ENCODE peak calls at places on chromosomes 7 and 10, in nine cellular contexts. Z, W, G, U, N, S, A, R and D are unnamed samples.

GRCh38 chr10:101266396-101267298 is 37.4 kb upstream of the LBX1 start:
- DNase-seq in Z (no peak), W (no peak), A (no peak), U (no peak), S (no peak), G (no peak), R (no peak), N (no peak), D (no peak)

GRCh38 chr10:13949844-13950542 is 363.2 kb downstream of the PRPF18 start:
- DNase-seq in N (no peak), W (no peak), R (no peak), G (no peak), A (no peak), U (no peak), S (peak), Z (no peak), D (no peak)

GRCh38 chr10:114638874-114639625 is 19.0 kb downstream of the ABLIM1 start:
- DNase-seq in A (no peak), R (no peak), G (no peak), S (peak), W (no peak), N (no peak), U (no peak), Z (no peak), D (no peak)

GRCh38 chr7:117169907-117170306 is 153.0 kb downstream of the WNT2 start:
- DNase-seq in N (no peak), U (no peak), W (peak), S (no peak), A (no peak), G (no peak), Z (no peak), R (no peak), D (no peak)

GRCh38 chr10:27072436-27073114 is 27.7 kb downstream of the ANKRD26 start:
- DNase-seq in G (no peak), Z (no peak), N (no peak), U (no peak), A (no peak), R (no peak), S (no peak), W (no peak), D (no peak)

GRCh38 chr7:107564553-107565298 is 955 bp downstream of the DUS4L start:
- DNase-seq in W (no peak), A (no peak), Z (no peak), U (no peak), G (no peak), R (no peak), N (no peak), S (peak), D (no peak)

GRCh38 chr10:95289003-95289920 is 1.5 kb downstream of the PDLIM1 start:
- DNase-seq in Z (no peak), G (no peak), U (no peak), S (no peak), A (no peak), R (no peak), N (no peak), W (no peak), D (no peak)

GRCh38 chr7:41878331-41879112 is 175.6 kb upstream of the INHBA start:
- DNase-seq in W (no peak), N (no peak), A (no peak), Z (no peak), R (no peak), G (no peak), S (no peak), U (no peak), D (no peak)

GRCh38 chr10:124179308-124180043 is 86.1 kb upstream of the CHST15 start:
- DNase-seq in G (no peak), R (no peak), A (no peak), Z (no peak), N (no peak), W (no peak), S (no peak), U (no peak), D (no peak)

GRCh38 chr10:43371418-43371817 is at the start of gene FXYD4:
- DNase-seq in U (no peak), A (no peak), W (no peak), G (no peak), N (no peak), Z (peak), R (no peak), S (no peak), D (no peak)

GRCh38 chr10:33216661-33217427 is 117.6 kb downstream of the NRP1 start:
- DNase-seq in Z (no peak), N (no peak), W (no peak), U (no peak), S (no peak), A (no peak), G (no peak), R (no peak), D (peak)

GRCh38 chr10:3980660-3981059 is 195.7 kb upstream of the KLF6 start:
- DNase-seq in U (no peak), Z (no peak), A (no peak), S (no peak), R (no peak), N (no peak), G (no peak), W (no peak), D (no peak)

GRCh38 chr7:18513343-18513742 is 17.8 kb downstream of the HDAC9 start:
- DNase-seq in A (no peak), U (no peak), W (no peak), Z (no peak), G (no peak), R (no peak), N (no peak), S (no peak), D (no peak)

GRCh38 chr7:45646207-45646821 is 72.1 kb downstream of the ADCY1 start:
- DNase-seq in G (no peak), R (no peak), N (no peak), W (no peak), Z (no peak), A (no peak), S (no peak), U (no peak), D (no peak)

GRCh38 chr7:117829450-117829849 is 43.8 kb downstream of the CTTNBP2 start:
- DNase-seq in G (no peak), N (no peak), Z (no peak), A (no peak), S (no peak), R (no peak), U (no peak), W (no peak), D (no peak)

GRCh38 chr7:152866125-152866524 is 106.6 kb downstream of the ACTR3B start:
- DNase-seq in G (no peak), U (no peak), Z (no peak), N (no peak), A (no peak), W (no peak), S (no peak), R (no peak), D (no peak)

GRCh38 chr7:75638607-75639070 is 100.1 kb downstream of the HIP1 start:
- DNase-seq in U (peak), W (peak), R (no peak), S (no peak), Z (peak), A (peak), N (no peak), G (peak), D (peak)

GRCh38 chr10:127899766-127900382 is 7.0 kb upstream of the PTPRE start:
- DNase-seq in G (no peak), N (no peak), A (no peak), W (no peak), U (no peak), S (no peak), R (no peak), Z (no peak), D (no peak)

GRCh38 chr7:31002256-31002655 is 38.5 kb downstream of the GHRHR start:
- DNase-seq in S (no peak), N (no peak), R (no peak), W (no peak), A (no peak), Z (peak), G (no peak), U (no peak), D (peak)

GRCh38 chr7:52648903-52649302 is 386.5 kb upstream of the POM121L12 start:
- DNase-seq in G (no peak), W (no peak), Z (no peak), R (no peak), A (no peak), S (peak), U (no peak), N (no peak), D (no peak)

GRCh38 chr10:131973160-131973951 is 8.4 kb downstream of the BNIP3 start:
- DNase-seq in W (no peak), A (no peak), N (no peak), G (no peak), U (no peak), S (no peak), Z (peak), R (no peak), D (no peak)

GRCh38 chr7:83306487-83306886 is 143.8 kb upstream of the PCLO start:
- DNase-seq in G (no peak), R (no peak), A (no peak), N (no peak), S (no peak), Z (no peak), W (no peak), U (no peak), D (no peak)

GRCh38 chr10:7585228-7585627 is 81.5 kb downstream of the ITIH5 start:
- DNase-seq in G (no peak), W (no peak), S (no peak), A (no peak), N (no peak), Z (peak), R (no peak), U (no peak), D (no peak)

GRCh38 chr10:29160110-29160669 is 128.7 kb upstream of the LYZL1 start:
- DNase-seq in Z (no peak), W (no peak), G (no peak), A (no peak), U (no peak), R (no peak), S (peak), N (no peak), D (no peak)

GRCh38 chr7:124992881-124993562 is 63.4 kb upstream of the POT1 start:
- DNase-seq in W (no peak), G (no peak), N (no peak), Z (no peak), A (no peak), R (no peak), S (peak), U (no peak), D (no peak)

GRCh38 chr7:117269417-117269816 is 53.4 kb downstream of the WNT2 start:
- DNase-seq in Z (no peak), U (no peak), G (no peak), R (no peak), W (no peak), S (peak), N (no peak), A (no peak), D (no peak)

GRCh38 chr10:114042895-114043531 is 653 bp upstream of the ADRB1 start:
- DNase-seq in R (no peak), W (no peak), S (no peak), U (no peak), Z (no peak), A (peak), N (no peak), G (peak), D (no peak)

GRCh38 chr7:4667776-4668509 is 14.2 kb upstream of the FOXK1 start:
- DNase-seq in A (no peak), W (no peak), U (no peak), G (no peak), R (no peak), N (no peak), Z (no peak), S (peak), D (peak)

GRCh38 chr7:134905375-134905774 is 80.9 kb upstream of the AGBL3 start:
- DNase-seq in S (peak), Z (no peak), W (no peak), U (no peak), A (no peak), N (no peak), G (no peak), R (no peak), D (no peak)

GRCh38 chr10:90945496-90946070 is 24.7 kb upstream of the ANKRD1 start:
- DNase-seq in U (peak), R (no peak), A (no peak), Z (no peak), S (no peak), G (no peak), W (no peak), N (no peak), D (no peak)

GRCh38 chr7:101075646-101076045 is 9.6 kb upstream of the TRIM56 start:
- DNase-seq in R (no peak), S (no peak), Z (no peak), N (no peak), G (no peak), W (no peak), U (peak), A (no peak), D (no peak)

GRCh38 chr7:142375710-142376313 is 118.0 kb upstream of the PRSS58 start:
- DNase-seq in W (peak), A (no peak), Z (no peak), S (no peak), G (no peak), R (no peak), N (no peak), U (no peak), D (no peak)

GRCh38 chr10:29315814-29316213 is 26.9 kb downstream of the LYZL1 start:
- DNase-seq in U (no peak), N (no peak), G (no peak), A (no peak), W (no peak), R (no peak), S (no peak), Z (no peak), D (no peak)

GRCh38 chr7:80392229-80393169 is 119.4 kb downstream of the GNAT3 start:
- DNase-seq in Z (no peak), N (no peak), S (no peak), G (no peak), U (peak), R (no peak), W (peak), A (no peak), D (peak)

GRCh38 chr10:68052463-68052862 is 22.6 kb downstream of the HERC4 start:
- DNase-seq in N (no peak), W (no peak), G (no peak), Z (no peak), A (no peak), U (no peak), S (no peak), R (no peak), D (no peak)

GRCh38 chr10:33055636-33056035 is 97.6 kb upstream of the ITGB1 start:
- DNase-seq in A (no peak), U (no peak), R (no peak), G (no peak), N (no peak), Z (no peak), S (peak), W (no peak), D (no peak)